ENCODE peak calls at places on chromosomes 4 and X, in four cellular contexts. One of them, this sample, is unnamed.

GRCh38 chr4:113697429-113697828 is 64.1 kb downstream of the CAMK2D start:
- DNase-seq in astrocyte of the spinal cord: no peak
- DNase-seq in pancreas: no peak
- DNase-seq in HepG2: no peak
- DNase-seq in this sample: no peak

GRCh38 chr4:120771907-120772306 is 150.6 kb downstream of the PRDM5 start:
- DNase-seq in astrocyte of the spinal cord: no peak
- DNase-seq in pancreas: no peak
- DNase-seq in HepG2: peak; percentile 1
- DNase-seq in this sample: no peak

GRCh38 chr4:167234388-167234881 is at the start of gene SPOCK3:
- DNase-seq in HepG2: no peak
- DNase-seq in pancreas: peak; percentile 25
- DNase-seq in astrocyte of the spinal cord: peak; percentile 39
- DNase-seq in this sample: no peak

GRCh38 chr4:76200771-76201224 is 12.8 kb downstream of the SCARB2 start:
- DNase-seq in pancreas: peak; percentile 59
- DNase-seq in astrocyte of the spinal cord: no peak
- DNase-seq in HepG2: peak; percentile 77
- DNase-seq in this sample: no peak

GRCh38 chr4:122674371-122674770 is 53.5 kb upstream of the IL21 start:
- DNase-seq in astrocyte of the spinal cord: no peak
- DNase-seq in pancreas: no peak
- DNase-seq in HepG2: peak; percentile 5
- DNase-seq in this sample: no peak

GRCh38 chr4:41748074-41748787 is at the start of gene PHOX2B:
- DNase-seq in pancreas: no peak
- DNase-seq in astrocyte of the spinal cord: no peak
- DNase-seq in HepG2: no peak
- DNase-seq in this sample: no peak

GRCh38 chrX:54921427-54922021 is 900 bp downstream of the TRO start:
- DNase-seq in HepG2: peak; percentile 40
- DNase-seq in astrocyte of the spinal cord: peak; percentile 75
- DNase-seq in pancreas: peak; percentile 61
- DNase-seq in this sample: peak; percentile 91

GRCh38 chr4:16027626-16028025 is 56.2 kb downstream of the PROM1 start:
- DNase-seq in astrocyte of the spinal cord: peak; percentile 18
- DNase-seq in pancreas: no peak
- DNase-seq in HepG2: no peak
- DNase-seq in this sample: no peak

GRCh38 chrX:118901991-118902390 is 72.4 kb upstream of the LONRF3 start:
- DNase-seq in pancreas: no peak
- DNase-seq in astrocyte of the spinal cord: no peak
- DNase-seq in HepG2: no peak
- DNase-seq in this sample: no peak

GRCh38 chr4:32775049-32775448 is 2054.9 kb downstream of the PCDH7 start:
- DNase-seq in HepG2: peak; percentile 59
- DNase-seq in pancreas: no peak
- DNase-seq in astrocyte of the spinal cord: peak; percentile 11
- DNase-seq in this sample: no peak
- TF ChIP-seq CTCF in HepG2: peak; percentile 68
- TF ChIP-seq CTCF in pancreas: no peak
- TF ChIP-seq CTCF in astrocyte of the spinal cord: peak; percentile 46
- TF ChIP-seq CTCF in this sample: peak; percentile 51

GRCh38 chr4:43550981-43551627 is 658.6 kb downstream of the GRXCR1 start:
- DNase-seq in pancreas: peak; percentile 16
- DNase-seq in HepG2: no peak
- DNase-seq in astrocyte of the spinal cord: no peak
- DNase-seq in this sample: no peak
- TF ChIP-seq CTCF in pancreas: no peak
- TF ChIP-seq CTCF in HepG2: no peak
- TF ChIP-seq CTCF in astrocyte of the spinal cord: no peak
- TF ChIP-seq CTCF in this sample: no peak

DNA sequence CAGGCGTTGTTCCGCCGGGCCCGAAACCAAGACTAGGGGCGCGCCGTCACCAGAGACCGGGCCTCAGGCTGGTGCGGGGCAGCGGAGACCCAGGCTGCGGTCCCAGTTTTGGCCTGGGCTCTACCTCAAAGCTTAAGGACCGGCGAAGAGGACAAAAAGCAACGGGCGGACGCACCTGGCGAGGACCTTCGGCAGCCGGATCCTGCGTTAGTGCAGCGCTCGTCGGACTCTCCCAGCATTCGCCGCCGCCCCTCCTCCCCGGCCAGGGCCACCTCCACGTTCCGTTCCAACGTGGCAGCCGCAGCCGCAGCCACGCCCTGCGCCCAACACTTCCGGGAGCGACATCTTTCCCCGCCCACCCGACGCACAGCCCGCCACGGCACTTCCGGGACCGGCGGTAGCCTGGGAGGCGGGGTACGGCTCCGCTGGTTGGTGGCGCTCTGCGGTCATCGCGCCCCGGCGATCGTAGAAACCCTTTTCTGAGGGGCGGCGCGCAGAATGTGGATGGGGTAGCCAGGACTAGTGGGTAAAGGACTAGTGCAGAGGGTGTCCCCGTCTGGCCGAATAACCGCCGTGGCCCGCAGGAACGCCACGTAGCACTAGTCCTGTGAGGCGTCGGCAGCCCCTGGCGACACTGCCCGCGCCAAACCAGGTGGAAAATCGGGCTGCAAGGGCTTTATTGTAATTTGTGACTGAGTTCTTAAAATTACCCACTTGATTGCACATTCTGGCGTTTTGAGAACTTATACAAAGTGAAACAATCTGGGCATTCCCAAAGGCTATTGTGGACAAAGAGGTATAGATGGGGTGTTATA is at the start of gene SEC31A:
- DNase-seq in HepG2: peak; percentile 91
- DNase-seq in pancreas: peak; percentile 98
- DNase-seq in astrocyte of the spinal cord: peak; percentile 97
- DNase-seq in this sample: peak; percentile 98
- TF ChIP-seq CTCF in HepG2: peak; percentile 71
- TF ChIP-seq CTCF in pancreas: no peak
- TF ChIP-seq CTCF in astrocyte of the spinal cord: no peak
- TF ChIP-seq CTCF in this sample: peak; percentile 19

GRCh38 chrX:30010471-30010870 is 204.9 kb upstream of the MAGEB2 start:
- DNase-seq in astrocyte of the spinal cord: no peak
- DNase-seq in pancreas: no peak
- DNase-seq in HepG2: no peak
- DNase-seq in this sample: no peak

DNA sequence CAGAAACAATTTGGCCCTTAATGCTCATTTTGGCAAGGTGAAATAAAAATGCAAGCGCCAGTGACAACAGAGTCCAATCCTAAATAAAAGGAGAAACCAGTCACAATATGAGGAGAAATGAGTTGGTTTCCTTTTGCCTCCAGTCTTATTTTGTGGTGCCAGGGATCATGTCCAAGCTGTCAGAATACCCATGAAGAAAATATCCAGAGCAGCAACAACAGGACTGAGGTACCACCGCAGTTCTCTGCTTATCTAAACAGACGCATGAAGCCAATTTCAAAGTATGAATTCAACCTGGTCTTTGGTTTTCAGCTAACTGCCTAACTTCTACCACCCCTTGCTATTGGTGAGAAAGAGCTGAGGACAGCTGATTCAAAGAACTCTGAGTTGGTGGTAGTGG is 199.9 kb upstream of the MAGEB2 start:
- DNase-seq in astrocyte of the spinal cord: no peak
- DNase-seq in HepG2: no peak
- DNase-seq in pancreas: no peak
- DNase-seq in this sample: no peak
- TF ChIP-seq CTCF in astrocyte of the spinal cord: no peak
- TF ChIP-seq CTCF in HepG2: no peak
- TF ChIP-seq CTCF in pancreas: no peak
- TF ChIP-seq CTCF in this sample: no peak

GRCh38 chrX:155662297-155662696 is 49.5 kb upstream of the TMLHE start:
- DNase-seq in astrocyte of the spinal cord: no peak
- DNase-seq in HepG2: peak; percentile 1
- DNase-seq in pancreas: no peak
- DNase-seq in this sample: no peak
- TF ChIP-seq CTCF in astrocyte of the spinal cord: peak; percentile 22
- TF ChIP-seq CTCF in HepG2: peak; percentile 17
- TF ChIP-seq CTCF in pancreas: no peak
- TF ChIP-seq CTCF in this sample: no peak

DNA sequence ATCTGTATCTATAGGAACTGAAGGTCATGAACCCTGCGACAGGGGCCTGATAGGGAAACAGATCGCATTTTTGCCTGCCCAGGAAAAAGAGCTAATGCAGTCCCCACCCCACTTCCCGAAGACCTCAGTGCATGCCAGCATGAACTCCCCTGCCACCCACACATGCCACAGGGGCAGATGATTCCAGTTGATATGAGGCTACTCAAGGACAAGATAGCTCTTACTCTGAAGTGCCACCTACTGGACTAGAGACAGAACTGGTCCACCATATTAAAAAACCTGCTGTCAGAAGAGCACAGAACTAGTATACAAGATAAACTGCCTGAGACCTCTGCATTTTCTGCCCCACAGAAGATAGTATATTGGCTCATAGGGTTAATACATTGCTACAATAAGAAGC is 68.0 kb downstream of the YIPF7 start:
- DNase-seq in pancreas: no peak
- DNase-seq in astrocyte of the spinal cord: no peak
- DNase-seq in HepG2: no peak
- DNase-seq in this sample: no peak
- TF ChIP-seq CTCF in pancreas: no peak
- TF ChIP-seq CTCF in astrocyte of the spinal cord: no peak
- TF ChIP-seq CTCF in HepG2: no peak
- TF ChIP-seq CTCF in this sample: no peak

GRCh38 chr4:126647756-126648396 is 984.9 kb upstream of the INTU start:
- DNase-seq in HepG2: no peak
- DNase-seq in astrocyte of the spinal cord: peak; percentile 65
- DNase-seq in pancreas: no peak
- DNase-seq in this sample: no peak
- TF ChIP-seq CTCF in HepG2: no peak
- TF ChIP-seq CTCF in astrocyte of the spinal cord: no peak
- TF ChIP-seq CTCF in pancreas: no peak
- TF ChIP-seq CTCF in this sample: no peak

GRCh38 chrX:21770631-21771321 is 12.9 kb upstream of the SMPX start:
- DNase-seq in pancreas: no peak
- DNase-seq in HepG2: peak; percentile 58
- DNase-seq in astrocyte of the spinal cord: no peak
- DNase-seq in this sample: no peak
- TF ChIP-seq CTCF in pancreas: no peak
- TF ChIP-seq CTCF in HepG2: peak; percentile 74
- TF ChIP-seq CTCF in astrocyte of the spinal cord: no peak
- TF ChIP-seq CTCF in this sample: no peak

This sample was measured in osteocyte.